ENCODE peak calls at places on chromosomes 6 and 20, in nine cellular contexts. I is brain microvascular endothelial cell, K is endothelial cell, O is WTC11, Q is retinal pigment epithelial cell, C is endothelial cell of umbilical vein, G is coronary artery, J is endodermal cell, W is AG09309. U is an unnamed sample.

GRCh38 chr6:17167327-17167979 is 65.6 kb downstream of the STMND1 start:
- DNase-seq in I (peak; percentile 49), K (peak; percentile 60), O (peak; percentile 66), Q (no peak), C (peak; percentile 46), G (no peak), J (peak; percentile 93), W (no peak), U (peak; percentile 7)

GRCh38 chr6:26199773-26200728 is 112.8 kb downstream of the HFE start:
- DNase-seq in I (peak; percentile 68), K (peak; percentile 50), O (no peak), Q (no peak), C (no peak), G (no peak), J (no peak), W (no peak), U (no peak)

GRCh38 chr20:36493801-36494114 is 47.6 kb upstream of the MYL9 start:
- DNase-seq in I (peak; percentile 52), K (no peak), O (no peak), Q (peak; percentile 57), C (no peak), G (peak; percentile 83), J (no peak), W (peak; percentile 65), U (no peak)

GRCh38 chr6:43076093-43076927 is at the start of gene PTK7:
- DNase-seq in I (peak; percentile 20), K (peak; percentile 87), O (peak; percentile 86), Q (no peak), C (peak; percentile 40), G (no peak), J (peak; percentile 96), W (no peak), U (no peak)

GRCh38 chr6:131167773-131168172 is 32.5 kb downstream of the AKAP7 start:
- DNase-seq in I (no peak), K (no peak), O (no peak), Q (no peak), C (no peak), G (no peak), J (no peak), W (no peak), U (no peak)

GRCh38 chr6:111646942-111647341 is 41.3 kb upstream of the TRAF3IP2 start:
- DNase-seq in I (no peak), K (no peak), O (no peak), Q (no peak), C (no peak), G (no peak), J (no peak), W (no peak), U (no peak)

GRCh38 chr6:20589266-20589665 is 55.0 kb downstream of the CDKAL1 start:
- DNase-seq in I (no peak), K (no peak), O (no peak), Q (no peak), C (peak; percentile 73), G (no peak), J (no peak), W (no peak), U (peak; percentile 12)

GRCh38 chr6:25717856-25718740 is 36.4 kb upstream of the SLC17A4 start:
- DNase-seq in I (peak; percentile 28), K (peak; percentile 17), O (no peak), Q (no peak), C (peak; percentile 48), G (no peak), J (no peak), W (no peak), U (no peak)

GRCh38 chr6:129497591-129498555 is 212.1 kb downstream of the ARHGAP18 start:
- DNase-seq in I (no peak), K (no peak), O (no peak), Q (peak; percentile 54), C (no peak), G (no peak), J (no peak), W (peak; percentile 68), U (no peak)

DNA sequence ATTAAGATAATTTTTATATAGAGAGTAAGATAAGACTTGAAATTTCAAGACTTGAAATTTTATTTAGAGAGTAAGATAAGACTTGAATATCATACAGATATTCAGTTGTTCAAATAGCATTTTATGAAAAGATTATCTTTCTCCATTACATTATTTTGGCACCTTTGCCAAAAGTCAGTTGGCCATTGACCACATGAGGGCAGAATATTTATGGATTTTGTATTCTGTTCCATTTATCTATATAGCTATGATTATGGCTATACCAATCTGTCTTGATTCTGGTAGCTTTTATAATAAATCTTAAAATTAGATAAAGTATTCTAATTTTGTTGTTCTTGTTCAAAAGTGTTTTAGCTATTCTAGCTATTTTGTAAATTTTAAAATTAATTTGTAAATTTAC is 537.9 kb upstream of the GJE1 start:
- DNase-seq in I (no peak), K (no peak), O (no peak), Q (no peak), C (no peak), G (no peak), J (no peak), W (no peak), U (no peak)
- TF ChIP-seq CTCF in I (peak; percentile 31), K (no peak), O (no peak), Q (peak; percentile 32), C (no peak), G (no peak), J (peak; percentile 41), W (peak; percentile 6), U (no peak)

GRCh38 chr6:109853951-109854350 is 124.2 kb upstream of the GPR6 start:
- DNase-seq in I (no peak), K (no peak), O (no peak), Q (no peak), C (no peak), G (no peak), J (peak; percentile 2), W (no peak), U (no peak)

GRCh38 chr6:109854541-109855308 is 123.4 kb upstream of the GPR6 start:
- DNase-seq in I (no peak), K (no peak), O (peak; percentile 50), Q (no peak), C (no peak), G (no peak), J (peak; percentile 83), W (no peak), U (no peak)

GRCh38 chr6:109852713-109853112 is 125.4 kb upstream of the GPR6 start:
- DNase-seq in I (no peak), K (no peak), O (no peak), Q (no peak), C (no peak), G (no peak), J (peak; percentile 28), W (no peak), U (no peak)

GRCh38 chr6:109853426-109853825 is 124.7 kb upstream of the GPR6 start:
- DNase-seq in I (no peak), K (no peak), O (no peak), Q (no peak), C (no peak), G (no peak), J (peak; percentile 31), W (no peak), U (no peak)
- TF ChIP-seq CTCF in I (no peak), K (no peak), O (no peak), Q (no peak), C (no peak), G (no peak), J (no peak), W (no peak), U (no peak)

DNA sequence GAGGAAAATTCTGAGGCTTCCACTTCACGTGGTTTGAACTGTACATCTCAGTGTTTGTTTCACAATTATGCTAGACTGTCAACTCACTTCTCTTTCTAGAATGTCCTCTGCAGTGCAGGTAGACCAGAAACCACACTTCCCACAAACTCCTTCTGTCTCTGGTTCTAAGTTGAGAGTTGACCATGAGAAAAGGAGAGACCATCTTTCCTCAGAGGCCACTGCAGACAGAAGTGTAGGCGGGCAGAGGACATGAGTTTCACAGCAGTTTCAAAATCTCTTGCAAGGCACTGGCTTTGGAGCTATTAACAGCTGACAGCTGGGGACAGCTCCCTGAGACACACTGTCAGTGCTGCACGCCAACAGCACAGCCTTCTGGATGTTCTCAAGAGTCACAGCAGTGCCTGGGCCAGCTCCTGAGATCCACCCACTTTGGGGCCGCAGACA is 55.4 kb upstream of the MOXD1 start:
- DNase-seq in I (no peak), K (no peak), O (no peak), Q (no peak), C (no peak), G (no peak), J (peak; percentile 54), W (no peak), U (peak; percentile 40)
- TF ChIP-seq CTCF in I (peak; percentile 15), K (no peak), O (no peak), Q (no peak), C (no peak), G (no peak), J (peak; percentile 28), W (peak; percentile 14), U (no peak)

DNA sequence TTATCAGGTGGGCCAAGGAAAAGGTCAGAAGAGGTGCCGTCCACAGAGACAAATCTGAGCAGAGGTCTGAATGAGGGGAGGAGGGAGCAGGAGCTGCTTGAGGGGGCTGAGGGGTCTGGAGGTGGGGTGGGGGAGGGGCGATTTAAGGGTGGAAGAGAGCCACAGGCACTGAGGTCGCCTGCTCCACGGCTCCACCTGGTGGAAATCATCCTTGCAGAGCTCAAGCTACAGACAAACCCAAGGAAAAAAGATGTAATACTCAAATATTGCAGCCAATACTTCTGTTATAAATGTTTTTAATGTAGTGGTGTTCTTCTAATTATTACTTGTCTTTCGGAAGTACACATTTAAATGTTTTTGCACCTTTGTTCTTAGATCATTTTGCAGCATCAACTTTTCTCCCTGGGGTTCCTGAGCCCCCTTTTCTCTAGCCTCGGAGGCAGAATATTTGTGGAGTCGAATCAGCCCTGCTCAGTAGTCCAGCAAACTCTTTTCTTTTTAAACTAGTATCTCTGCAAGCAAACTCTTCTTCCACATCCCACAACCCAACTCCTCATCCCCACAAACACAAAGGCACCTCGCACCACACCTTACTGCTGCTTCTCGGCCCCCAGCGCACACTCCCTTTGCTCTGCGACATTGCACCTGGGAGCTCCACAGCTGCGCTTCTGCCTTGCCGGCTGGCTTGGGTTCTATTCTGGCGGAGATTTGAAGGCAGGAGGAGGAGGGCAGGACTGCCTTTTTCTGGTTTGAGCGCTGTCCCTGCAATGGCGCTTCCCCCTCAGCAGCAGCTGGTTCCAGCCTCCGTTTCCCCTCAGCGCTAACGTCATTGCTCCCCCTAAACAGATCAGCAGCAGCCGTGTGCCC is 51.0 kb upstream of the TFAP2A start:
- DNase-seq in I (peak; percentile 56), K (peak; percentile 70), O (peak; percentile 83), Q (no peak), C (peak; percentile 39), G (no peak), J (peak; percentile 93), W (no peak), U (peak; percentile 41)
- TF ChIP-seq CTCF in I (peak; percentile 72), K (peak; percentile 43), O (peak; percentile 40), Q (peak; percentile 80), C (peak; percentile 11), G (no peak), J (peak; percentile 89), W (peak; percentile 65), U (peak; percentile 45)